ENCODE peak calls at places on chromosomes 13 and 19, in nine cellular contexts. X is mucosa of descending colon, O is foreskin fibroblast, T is left ventricle myocardium inferior, B is left lung, H is RWPE1, G is nephron progenitor cell, U is GM10248, Z is lower leg skin. R is an unnamed sample.

GRCh38 chr19:17394891-17395415 is 957 bp upstream of the CCDC194 start:
- DNase-seq in U (peak; percentile 72), G (peak; percentile 50), X (peak; percentile 79), Z (no peak), H (peak; percentile 74), B (peak; percentile 77), T (peak; percentile 68), O (no peak), R (no peak)

GRCh38 chr13:112875627-112876026 is 93.4 kb upstream of the MCF2L start:
- DNase-seq in O (no peak), G (no peak), B (peak; percentile 19), H (no peak), X (no peak), Z (peak; percentile 74), U (no peak), T (peak; percentile 0), R (no peak)

GRCh38 chr13:25679154-25679553 is 307.4 kb downstream of the ATP8A2 start:
- DNase-seq in O (no peak), Z (no peak), B (no peak), X (no peak), G (no peak), H (no peak), T (no peak), U (no peak), R (no peak)

GRCh38 chr13:111559612-111560423 is 239.4 kb downstream of the TEX29 start:
- DNase-seq in X (no peak), H (no peak), T (no peak), B (no peak), Z (peak; percentile 75), G (no peak), U (no peak), O (no peak), R (no peak)

GRCh38 chr19:51226068-51226467 is 1.2 kb downstream of the CD33 start:
- DNase-seq in G (no peak), O (no peak), T (no peak), U (no peak), Z (no peak), B (no peak), X (no peak), H (no peak), R (no peak)

GRCh38 chr13:23671902-23672301 is 101.7 kb downstream of the TNFRSF19 start:
- DNase-seq in Z (no peak), G (no peak), T (no peak), X (no peak), U (no peak), H (no peak), B (no peak), O (peak; percentile 73), R (no peak)

GRCh38 chr19:920051-920857 is 3.1 kb downstream of the KISS1R start:
- DNase-seq in O (no peak), H (no peak), Z (no peak), X (no peak), G (peak; percentile 57), B (no peak), T (no peak), U (peak; percentile 71), R (no peak)

GRCh38 chr19:34364830-34365462 is at the start of gene GPI:
- DNase-seq in H (peak; percentile 52), U (peak; percentile 88), O (peak; percentile 33), G (peak; percentile 68), Z (peak; percentile 89), X (peak; percentile 75), B (peak; percentile 64), T (peak; percentile 68), R (no peak)

GRCh38 chr13:56216221-56216620 is 924.5 kb upstream of the PRR20A start:
- DNase-seq in O (no peak), H (no peak), X (no peak), G (no peak), T (no peak), Z (no peak), U (no peak), B (no peak), R (no peak)

GRCh38 chr13:110391273-110391672 is 84.2 kb downstream of the COL4A2 start:
- DNase-seq in O (no peak), X (no peak), G (no peak), T (no peak), B (no peak), H (no peak), Z (no peak), U (no peak), R (no peak)

GRCh38 chr13:37869756-37870488 is at the start of gene TRPC4:
- DNase-seq in O (peak; percentile 40), H (peak; percentile 57), T (peak; percentile 40), U (peak; percentile 10), B (peak; percentile 32), X (peak; percentile 29), G (peak; percentile 65), Z (no peak), R (peak; percentile 64)

GRCh38 chr13:51549050-51549449 is 35.2 kb upstream of the WDFY2 start:
- DNase-seq in B (peak; percentile 61), G (no peak), Z (peak; percentile 82), U (peak; percentile 31), T (no peak), X (peak; percentile 11), H (no peak), O (no peak), R (no peak)

GRCh38 chr13:28718538-28719226 is at the start of gene SLC46A3:
- DNase-seq in H (peak; percentile 98), O (peak; percentile 99), B (peak; percentile 98), X (peak; percentile 98), G (peak; percentile 99), U (peak; percentile 99), Z (peak; percentile 99), T (peak; percentile 100), R (peak; percentile 91)

GRCh38 chr19:37466798-37467607 is at the start of gene ZNF569:
- DNase-seq in U (peak; percentile 87), Z (peak; percentile 97), O (peak; percentile 91), B (peak; percentile 93), H (peak; percentile 75), G (peak; percentile 80), X (peak; percentile 96), T (peak; percentile 88), R (peak; percentile 75)

GRCh38 chr19:29675120-29675649 is 9.9 kb downstream of the PLEKHF1 start:
- DNase-seq in Z (no peak), T (no peak), G (no peak), O (no peak), B (no peak), U (no peak), X (no peak), H (no peak), R (no peak)

GRCh38 chr19:21491161-21491560 is 14.2 kb upstream of the ZNF429 start:
- DNase-seq in T (no peak), X (no peak), G (no peak), U (no peak), B (no peak), O (no peak), H (no peak), Z (peak; percentile 7), R (no peak)

GRCh38 chr13:45786293-45786920 is 65.1 kb downstream of the SIAH3 start:
- DNase-seq in U (no peak), O (no peak), T (no peak), Z (no peak), X (peak; percentile 7), H (no peak), G (no peak), B (no peak), R (no peak)

GRCh38 chr13:68199271-68199670 is 969.1 kb upstream of the PCDH9 start:
- DNase-seq in G (no peak), O (no peak), B (no peak), H (no peak), U (no peak), Z (no peak), X (no peak), T (no peak), R (no peak)

GRCh38 chr13:85935868-85936467 is 136.7 kb upstream of the SLITRK6 start:
- DNase-seq in Z (no peak), G (no peak), T (no peak), B (no peak), O (no peak), U (no peak), H (no peak), X (no peak), R (no peak)
- TF ChIP-seq CTCF in Z (no peak), G (no peak), T (no peak), B (no peak), O (no peak), U (no peak), H (no peak), X (no peak), R (no peak)

GRCh38 chr13:100852146-100852545 is 177.6 kb upstream of the TMTC4 start:
- DNase-seq in B (no peak), G (no peak), O (no peak), T (no peak), U (no peak), H (no peak), Z (no peak), X (no peak), R (no peak)
- TF ChIP-seq CTCF in B (no peak), G (no peak), O (no peak), T (no peak), U (no peak), H (no peak), Z (no peak), X (no peak), R (no peak)

GRCh38 chr13:40069173-40070044 is 413.9 kb downstream of the COG6 start:
- DNase-seq in T (peak; percentile 80), X (peak; percentile 84), G (peak; percentile 79), Z (peak; percentile 93), U (peak; percentile 59), B (peak; percentile 71), H (peak; percentile 39), O (peak; percentile 50), R (peak; percentile 45)
- TF ChIP-seq CTCF in T (peak; percentile 93), X (peak; percentile 60), G (peak; percentile 82), Z (no peak), U (peak; percentile 77), B (peak; percentile 86), H (peak; percentile 66), O (peak; percentile 82), R (peak; percentile 60)

GRCh38 chr19:42376177-42376555 is 13.9 kb downstream of the CNFN start:
- DNase-seq in U (no peak), G (no peak), T (no peak), O (no peak), Z (no peak), X (no peak), B (no peak), H (no peak), R (no peak)
- TF ChIP-seq CTCF in U (no peak), G (no peak), T (no peak), O (no peak), Z (no peak), X (no peak), B (no peak), H (no peak), R (no peak)

GRCh38 chr13:74372511-74372910 is 238.3 kb upstream of the KLF12 start:
- DNase-seq in O (no peak), X (no peak), T (no peak), G (no peak), U (no peak), Z (no peak), H (no peak), B (no peak), R (no peak)
- TF ChIP-seq CTCF in O (no peak), X (no peak), T (no peak), G (no peak), U (no peak), Z (no peak), H (no peak), B (no peak), R (no peak)

GRCh38 chr13:33874871-33875270 is 56.9 kb downstream of the RFC3 start:
- DNase-seq in H (no peak), O (no peak), B (no peak), T (no peak), Z (no peak), G (no peak), X (no peak), U (no peak), R (no peak)
- TF ChIP-seq CTCF in H (no peak), O (peak; percentile 21), B (no peak), T (no peak), Z (no peak), G (no peak), X (no peak), U (no peak), R (no peak)

GRCh38 chr19:14686411-14686810 is 3.4 kb upstream of the ZNF333 start:
- DNase-seq in T (no peak), H (no peak), X (peak; percentile 21), U (no peak), B (no peak), Z (no peak), O (peak; percentile 1), G (no peak), R (no peak)
- TF ChIP-seq CTCF in T (peak; percentile 39), H (no peak), X (no peak), U (peak; percentile 65), B (peak; percentile 21), Z (no peak), O (peak; percentile 10), G (no peak), R (no peak)

R was measured in mesothelial cell of epicardium.